ENCODE peak calls at places on chromosomes 6 and 20, in seven cellular contexts. U is IMR-90, A is mesendoderm, Y is H1, S is neuronal stem cell, V is trophoblast cell, R is mesenchymal stem cell. P is an unnamed sample. For H3K4me1, the result is how much of the 10 kb centered on the place peaks cover.

GRCh38 chr6:53043626-53044025 is 21.6 kb upstream of the FBXO9 start:
- DNase-seq in U (peak), Y (no peak), A (peak), V (no peak), S (no peak), R (no peak), P (no peak)

GRCh38 chr6:17785094-17785787 is 78.5 kb upstream of the NUP153 start:
- DNase-seq in V (no peak), S (no peak), U (no peak), Y (no peak), A (no peak), R (no peak), P (no peak)

GRCh38 chr20:14687317-14687716 is 349.9 kb upstream of the FLRT3 start:
- DNase-seq in U (no peak), V (peak), R (no peak), A (no peak), Y (no peak), S (no peak), P (no peak)

GRCh38 chr20:22374678-22375590 is 209.4 kb downstream of the FOXA2 start:
- DNase-seq in A (no peak), V (no peak), U (no peak), S (no peak), Y (no peak), R (no peak), P (no peak)

GRCh38 chr6:4348462-4349112 is 213.2 kb upstream of the ECI2 start:
- DNase-seq in Y (no peak), U (peak), R (peak), A (no peak), S (no peak), V (no peak), P (no peak)

GRCh38 chr6:130794686-130795085 is 32.5 kb upstream of the SMLR1 start:
- DNase-seq in S (no peak), A (no peak), R (no peak), Y (no peak), V (no peak), U (no peak), P (no peak)

GRCh38 chr6:135972586-135972985 is 121.1 kb downstream of the PDE7B start:
- DNase-seq in Y (no peak), A (no peak), U (no peak), R (no peak), S (no peak), V (no peak), P (no peak)

GRCh38 chr20:7959484-7959883 is 19.2 kb upstream of the HAO1 start:
- DNase-seq in R (no peak), U (no peak), S (no peak), V (no peak), A (no peak), Y (no peak), P (no peak)

GRCh38 chr20:3606021-3606420 is 57.2 kb downstream of the GFRA4 start:
- DNase-seq in A (no peak), Y (no peak), R (peak), V (no peak), U (peak), S (no peak), P (no peak)

GRCh38 chr20:46785958-46786357 is 76.5 kb downstream of the SLC2A10 start:
- DNase-seq in V (no peak), Y (no peak), S (no peak), R (no peak), A (no peak), U (no peak), P (no peak)

GRCh38 chr20:46787986-46788762 is 78.7 kb downstream of the SLC2A10 start:
- DNase-seq in A (no peak), R (no peak), S (no peak), U (no peak), V (no peak), Y (no peak), P (no peak)

GRCh38 chr20:46789339-46789984 is 80.0 kb downstream of the SLC2A10 start:
- DNase-seq in Y (no peak), U (no peak), V (no peak), R (no peak), S (no peak), A (no peak), P (no peak)

GRCh38 chr20:46784450-46785127 is 75.1 kb downstream of the SLC2A10 start:
- DNase-seq in V (no peak), R (no peak), A (no peak), S (no peak), Y (no peak), U (peak), P (no peak)

GRCh38 chr20:46786566-46786965 is 77.1 kb downstream of the SLC2A10 start:
- DNase-seq in U (no peak), S (no peak), Y (no peak), R (no peak), V (no peak), A (no peak), P (no peak)
- H2AK5ac ChIP-seq in U (no peak), S (no peak), Y (no peak), R (no peak), V (peak), A (no peak), P (no peak)

GRCh38 chr6:11362481-11363018 is 130.1 kb upstream of the NEDD9 start:
- DNase-seq in V (no peak), R (no peak), S (no peak), A (no peak), Y (no peak), U (no peak), P (no peak)

GRCh38 chr6:11366183-11366933 is 133.9 kb upstream of the NEDD9 start:
- DNase-seq in S (no peak), Y (no peak), R (no peak), U (no peak), A (no peak), V (no peak), P (no peak)

GRCh38 chr6:11366934-11367637 is 134.6 kb upstream of the NEDD9 start:
- DNase-seq in U (no peak), Y (no peak), V (no peak), R (no peak), A (peak), S (peak), P (no peak)

GRCh38 chr6:11363881-11364576 is 131.6 kb upstream of the NEDD9 start:
- DNase-seq in Y (no peak), S (no peak), U (no peak), V (peak), A (no peak), R (peak), P (no peak)

GRCh38 chr6:11364971-11365397 is 132.5 kb upstream of the NEDD9 start:
- DNase-seq in V (peak), R (peak), Y (no peak), S (no peak), A (no peak), U (no peak), P (no peak)
- H3K4me1 ChIP-seq in V (under half), R (under half), Y (under half), S (under half), A (under half), U (under half), P (under half)

DNA sequence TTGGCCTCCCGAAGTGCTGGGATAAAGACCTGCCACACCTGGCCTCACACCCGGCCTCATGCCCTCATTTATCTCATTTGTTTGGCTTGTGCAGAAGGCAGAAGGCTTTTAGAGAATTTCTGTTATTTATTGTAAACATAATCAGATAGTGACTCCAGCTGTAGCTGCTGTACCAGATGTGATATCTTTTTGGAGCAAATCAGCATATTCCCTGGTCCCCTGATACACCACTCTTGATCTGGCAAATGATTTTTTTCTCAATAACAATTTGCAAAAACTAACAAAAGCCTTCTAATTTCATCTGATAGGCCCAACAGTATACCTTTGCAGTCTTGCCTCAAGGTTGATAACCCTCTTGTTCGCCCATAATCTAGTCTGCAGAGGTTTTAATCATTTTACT is 26.5 kb upstream of the TULP1 start:
- DNase-seq in Y (no peak), V (peak), S (no peak), R (no peak), A (no peak), U (no peak), P (no peak)
- H2AK5ac ChIP-seq in Y (no peak), V (no peak), S (no peak), R (no peak), A (no peak), U (no peak), P (no peak)

DNA sequence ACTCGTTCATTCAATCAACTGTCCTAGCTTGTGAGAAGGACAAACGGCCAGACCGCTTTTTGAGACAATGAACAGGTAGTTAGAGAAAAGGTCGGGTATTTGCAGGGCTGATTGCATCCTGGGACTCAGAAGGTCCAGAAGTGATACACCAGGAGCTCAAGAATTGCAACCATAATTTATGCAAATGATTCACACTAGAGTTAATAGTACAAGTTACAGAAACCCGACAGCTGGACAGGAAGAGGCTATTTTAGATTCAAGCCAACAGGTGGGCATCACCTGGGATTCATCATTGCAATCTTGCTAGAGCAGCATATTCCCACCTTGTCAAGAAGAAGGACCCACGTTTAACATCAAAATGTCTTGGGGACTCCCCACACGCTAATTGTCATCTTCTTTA is 83.5 kb downstream of the TNFAIP3 start:
- DNase-seq in V (no peak), S (no peak), Y (no peak), U (no peak), A (no peak), R (no peak), P (no peak)
- H3K4me1 ChIP-seq in V (under half), S (under half), Y (under half), U (under half), A (under half), R (under half), P (under half)

GRCh38 chr6:154341876-154342275 is 14.7 kb downstream of the IPCEF1 start:
- DNase-seq in R (peak), S (no peak), V (no peak), Y (no peak), A (peak), U (peak), P (no peak)
- H2AK5ac ChIP-seq in R (no peak), S (no peak), V (no peak), Y (no peak), A (no peak), U (no peak), P (no peak)

P was measured in H9.